ENCODE peak calls at places on chromosomes 6 and 20, in ten cellular contexts. C is CD4-positive, alpha-beta memory T cell; J is tibial artery; N is lung; V is IMR-90; A is heart left ventricle; Z is astrocyte; H is cardiac muscle cell; M is heart right ventricle; P is right cardiac atrium. Y is an unnamed sample.

GRCh38 chr20:59948828-59949720 is 8.9 kb downstream of the FAM217B start:
- DNase-seq in J (no peak), N (no peak), V (peak; percentile 67), C (peak; percentile 69), H (peak; percentile 60), P (no peak), M (no peak), A (no peak), Z (no peak), Y (peak; percentile 58)

GRCh38 chr6:40244684-40245083 is 310.4 kb upstream of the MOCS1 start:
- DNase-seq in P (no peak), J (no peak), M (no peak), H (no peak), C (no peak), A (no peak), N (no peak), Z (no peak), V (no peak), Y (peak; percentile 36)

GRCh38 chr6:47551670-47552069 is 74.1 kb downstream of the CD2AP start:
- DNase-seq in P (no peak), M (no peak), J (no peak), C (no peak), Z (no peak), V (no peak), N (no peak), H (no peak), A (no peak), Y (no peak)

GRCh38 chr6:89369009-89369408 is 16.5 kb upstream of the UBE2J1 start:
- DNase-seq in V (peak; percentile 46), C (no peak), N (peak; percentile 64), A (peak; percentile 52), M (peak; percentile 47), H (peak; percentile 45), P (peak; percentile 86), Z (peak; percentile 42), J (peak; percentile 84), Y (peak; percentile 32)

GRCh38 chr6:72649032-72649984 is 27.4 kb downstream of the KCNQ5 start:
- DNase-seq in M (no peak), C (no peak), H (no peak), P (no peak), Z (peak; percentile 83), V (peak; percentile 83), J (no peak), N (no peak), A (no peak), Y (no peak)

GRCh38 chr20:25037288-25038102 is 20.4 kb downstream of the ACSS1 start:
- DNase-seq in M (no peak), P (no peak), A (peak; percentile 19), H (no peak), Z (no peak), J (peak; percentile 87), C (no peak), N (no peak), V (no peak), Y (no peak)

GRCh38 chr6:107560657-107561056 is 70.7 kb downstream of the SOBP start:
- DNase-seq in N (no peak), P (no peak), C (no peak), M (no peak), J (no peak), V (peak; percentile 6), A (peak; percentile 32), Z (no peak), H (no peak), Y (no peak)

GRCh38 chr6:46098678-46099077 is 31.1 kb upstream of the ENPP4 start:
- DNase-seq in Z (no peak), H (no peak), N (no peak), A (peak; percentile 39), M (peak; percentile 19), P (peak; percentile 50), J (no peak), V (no peak), C (no peak), Y (peak; percentile 75)

GRCh38 chr6:3414704-3415453 is 42.0 kb downstream of the SLC22A23 start:
- DNase-seq in A (no peak), N (peak; percentile 59), H (peak; percentile 86), Z (peak; percentile 86), M (no peak), J (no peak), P (no peak), C (peak; percentile 14), V (peak; percentile 75), Y (no peak)

GRCh38 chr20:57708694-57709673 is 831 bp downstream of the PMEPA1 start:
- DNase-seq in P (peak; percentile 78), J (no peak), Z (no peak), C (peak; percentile 18), V (peak; percentile 19), H (peak; percentile 35), N (no peak), M (peak; percentile 43), A (peak; percentile 68), Y (peak; percentile 54)

GRCh38 chr6:9397981-9398559 is 962.7 kb upstream of the SLC35B3 start:
- DNase-seq in V (no peak), M (peak; percentile 40), J (no peak), P (peak; percentile 70), A (peak; percentile 85), N (peak; percentile 67), H (peak; percentile 75), C (no peak), Z (no peak), Y (no peak)

GRCh38 chr6:127900935-127901334 is at the start of gene THEMIS:
- DNase-seq in J (no peak), A (no peak), C (peak; percentile 69), P (peak; percentile 11), Z (no peak), N (no peak), V (no peak), M (no peak), H (no peak), Y (no peak)

GRCh38 chr20:41233976-41234514 is 83.5 kb downstream of the ZHX3 start:
- DNase-seq in Z (no peak), M (no peak), A (no peak), P (peak; percentile 47), H (no peak), V (no peak), J (no peak), C (no peak), N (no peak), Y (no peak)

GRCh38 chr20:41231136-41231535 is 86.4 kb downstream of the ZHX3 start:
- DNase-seq in J (no peak), A (no peak), P (no peak), N (no peak), C (no peak), V (no peak), Z (no peak), H (no peak), M (no peak), Y (no peak)

GRCh38 chr20:41230136-41230535 is 87.4 kb downstream of the ZHX3 start:
- DNase-seq in M (no peak), J (no peak), V (no peak), A (peak; percentile 55), Z (no peak), C (no peak), P (peak; percentile 73), N (no peak), H (no peak), Y (no peak)

GRCh38 chr20:41232971-41233926 is 84.3 kb downstream of the ZHX3 start:
- DNase-seq in M (no peak), A (no peak), N (no peak), H (no peak), J (no peak), V (peak; percentile 96), P (no peak), C (no peak), Z (peak; percentile 92), Y (no peak)

DNA sequence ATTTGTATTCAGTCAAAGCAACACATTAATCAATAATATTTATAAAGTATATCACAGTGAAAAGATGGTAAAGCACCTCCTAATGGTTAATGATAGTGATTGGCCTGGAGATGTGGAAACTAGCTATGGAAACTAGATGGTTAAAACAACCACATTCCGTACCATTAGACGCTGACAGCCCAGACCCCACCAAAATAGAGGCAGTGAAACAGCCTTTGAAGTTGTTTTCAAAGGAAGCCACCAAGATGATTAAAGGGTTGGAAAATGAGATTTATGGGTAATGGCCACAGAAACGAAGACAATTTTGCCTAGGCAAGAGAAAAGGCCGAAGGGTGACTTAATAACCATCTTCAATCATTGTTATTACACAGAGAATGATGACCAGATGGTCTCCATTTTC is 85.7 kb downstream of the ZHX3 start:
- DNase-seq in C (no peak), A (no peak), Z (no peak), M (no peak), V (no peak), N (no peak), H (no peak), J (no peak), P (no peak), Y (no peak)
- H3K4me1 ChIP-seq in C (peaks cover 7% of the 10 kb centered on the region), A (peaks cover 37% of the 10 kb centered on the region), Z (peaks cover 21% of the 10 kb centered on the region), M (peaks cover 72% of the 10 kb centered on the region), V (peaks cover 12% of the 10 kb centered on the region), N (peaks cover 7% of the 10 kb centered on the region), H (peaks cover 17% of the 10 kb centered on the region), J (no peaks in the 10 kb centered on the region), P (peaks cover 20% of the 10 kb centered on the region), Y (peaks cover 4% of the 10 kb centered on the region)

GRCh38 chr6:11232177-11232967 is at the start of gene NEDD9:
- DNase-seq in A (peak; percentile 96), Z (peak; percentile 97), P (peak; percentile 98), N (peak; percentile 97), J (peak; percentile 98), C (peak; percentile 94), H (peak; percentile 98), V (peak; percentile 97), M (peak; percentile 92), Y (peak; percentile 89)
- H3K4me1 ChIP-seq in A (peaks cover 6% of the 10 kb centered on the region), Z (peaks cover 26% of the 10 kb centered on the region), P (peaks cover 14% of the 10 kb centered on the region), N (peaks cover 9% of the 10 kb centered on the region), J (no peaks in the 10 kb centered on the region), C (peaks cover 62% of the 10 kb centered on the region), H (peaks cover 41% of the 10 kb centered on the region), V (peaks cover 12% of the 10 kb centered on the region), M (peaks cover 32% of the 10 kb centered on the region), Y (no peaks in the 10 kb centered on the region)

DNA sequence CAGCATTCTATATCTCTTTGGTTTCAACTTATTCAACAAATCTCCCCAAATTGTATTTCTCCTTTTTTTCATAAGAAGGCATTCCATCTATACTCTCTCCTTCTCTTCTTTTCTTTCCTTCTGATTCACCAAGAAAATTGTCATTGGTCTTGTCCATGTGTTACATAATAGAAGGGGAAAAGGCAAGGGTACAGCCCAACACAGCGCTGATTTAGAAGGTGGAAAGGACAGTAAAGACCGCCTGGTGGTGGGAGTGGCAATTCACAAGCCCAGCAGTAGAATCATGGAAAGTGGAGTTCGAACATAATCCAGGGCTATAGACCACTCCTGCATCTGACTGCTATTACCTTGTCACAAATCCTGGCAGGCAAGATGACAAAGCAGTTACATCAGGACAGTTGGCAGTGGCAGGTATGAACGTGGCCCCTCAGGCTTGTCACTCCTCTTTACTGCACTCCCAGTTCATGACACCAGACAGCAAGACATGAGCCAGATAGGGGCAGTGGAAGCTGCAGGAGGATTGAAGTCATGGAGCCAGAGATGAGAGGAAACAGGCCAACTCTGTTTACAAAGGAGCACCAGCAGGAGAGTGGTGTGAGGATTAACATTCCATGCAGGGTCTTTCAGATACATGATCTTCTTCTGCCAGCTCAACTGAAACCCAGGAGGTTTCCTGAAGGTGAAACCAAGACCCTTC is 2.1 kb upstream of the TNFAIP3 start:
- DNase-seq in H (peak; percentile 20), A (no peak), M (no peak), C (no peak), P (no peak), N (no peak), J (no peak), V (no peak), Z (no peak), Y (peak; percentile 53)
- H3K4me1 ChIP-seq in H (peaks cover 39% of the 10 kb centered on the region), A (no peaks in the 10 kb centered on the region), M (peaks cover 23% of the 10 kb centered on the region), C (peaks cover 21% of the 10 kb centered on the region), P (no peaks in the 10 kb centered on the region), N (peaks cover 9% of the 10 kb centered on the region), J (no peaks in the 10 kb centered on the region), V (peaks cover 6% of the 10 kb centered on the region), Z (peaks cover 13% of the 10 kb centered on the region), Y (peaks cover 66% of the 10 kb centered on the region)

GRCh38 chr6:15431762-15432495 is 186.1 kb downstream of the JARID2 start:
- DNase-seq in N (peak; percentile 34), A (no peak), J (no peak), Z (peak; percentile 74), M (no peak), P (peak; percentile 55), V (peak; percentile 59), H (peak; percentile 67), C (no peak), Y (peak; percentile 9)
- H3K4me1 ChIP-seq in N (peaks cover 27% of the 10 kb centered on the region), A (peaks cover 23% of the 10 kb centered on the region), J (no peaks in the 10 kb centered on the region), Z (peaks cover 42% of the 10 kb centered on the region), M (peaks cover 89% of the 10 kb centered on the region), P (peaks cover 25% of the 10 kb centered on the region), V (peaks cover 28% of the 10 kb centered on the region), H (peaks cover 64% of the 10 kb centered on the region), C (peaks cover 78% of the 10 kb centered on the region), Y (peaks cover 44% of the 10 kb centered on the region)

Y was measured in SJCRH30.